ENCODE peak calls at places on chromosome 19, in nine cellular contexts. One of them, this sample, is unnamed.

GRCh38 chr19:51607077-51607476 is 23.1 kb downstream of the SIGLEC5 start:
- DNase-seq in psoas muscle: no peak
- DNase-seq in neural progenitor cell: no peak
- DNase-seq in thoracic aorta: no peak
- DNase-seq in bronchial epithelial cell: no peak
- DNase-seq in Panc1: no peak
- DNase-seq in mucosa of descending colon: no peak
- DNase-seq in upper lobe of right lung: no peak
- DNase-seq in lung: no peak
- DNase-seq in this sample: no peak

GRCh38 chr19:5472303-5472702 is 17.1 kb downstream of the ZNRF4 start:
- DNase-seq in psoas muscle: no peak
- DNase-seq in neural progenitor cell: no peak
- DNase-seq in thoracic aorta: no peak
- DNase-seq in bronchial epithelial cell: peak; percentile 33
- DNase-seq in Panc1: no peak
- DNase-seq in mucosa of descending colon: no peak
- DNase-seq in upper lobe of right lung: no peak
- DNase-seq in lung: no peak
- DNase-seq in this sample: no peak

GRCh38 chr19:29528350-29528945 is 2.7 kb downstream of the VSTM2B start:
- DNase-seq in psoas muscle: peak; percentile 44
- DNase-seq in neural progenitor cell: peak; percentile 95
- DNase-seq in thoracic aorta: no peak
- DNase-seq in bronchial epithelial cell: peak; percentile 12
- DNase-seq in Panc1: no peak
- DNase-seq in mucosa of descending colon: peak; percentile 48
- DNase-seq in upper lobe of right lung: peak; percentile 66
- DNase-seq in lung: no peak
- DNase-seq in this sample: no peak

GRCh38 chr19:16412596-16413355 is 59.0 kb downstream of the EPS15L1 start:
- DNase-seq in psoas muscle: no peak
- DNase-seq in neural progenitor cell: no peak
- DNase-seq in thoracic aorta: no peak
- DNase-seq in bronchial epithelial cell: no peak
- DNase-seq in Panc1: no peak
- DNase-seq in mucosa of descending colon: no peak
- DNase-seq in upper lobe of right lung: no peak
- DNase-seq in lung: no peak
- DNase-seq in this sample: no peak

GRCh38 chr19:29404951-29405727 is 120.7 kb upstream of the VSTM2B start:
- DNase-seq in psoas muscle: no peak
- DNase-seq in neural progenitor cell: peak; percentile 94
- DNase-seq in thoracic aorta: no peak
- DNase-seq in bronchial epithelial cell: no peak
- DNase-seq in Panc1: no peak
- DNase-seq in mucosa of descending colon: no peak
- DNase-seq in upper lobe of right lung: no peak
- DNase-seq in lung: no peak
- DNase-seq in this sample: no peak

GRCh38 chr19:12757544-12758274 is 6.1 kb downstream of the BEST2 start:
- DNase-seq in psoas muscle: peak; percentile 79
- DNase-seq in neural progenitor cell: peak; percentile 90
- DNase-seq in thoracic aorta: no peak
- DNase-seq in bronchial epithelial cell: peak; percentile 40
- DNase-seq in Panc1: no peak
- DNase-seq in mucosa of descending colon: peak; percentile 81
- DNase-seq in upper lobe of right lung: peak; percentile 86
- DNase-seq in lung: peak; percentile 51
- DNase-seq in this sample: no peak

GRCh38 chr19:40225440-40226305 is 816 bp downstream of the CCNP start:
- DNase-seq in psoas muscle: no peak
- DNase-seq in neural progenitor cell: no peak
- DNase-seq in thoracic aorta: no peak
- DNase-seq in bronchial epithelial cell: peak; percentile 3
- DNase-seq in Panc1: no peak
- DNase-seq in mucosa of descending colon: no peak
- DNase-seq in upper lobe of right lung: no peak
- DNase-seq in lung: no peak
- DNase-seq in this sample: no peak

GRCh38 chr19:55801416-55801815 is 30.4 kb downstream of the NLRP11 start:
- DNase-seq in psoas muscle: no peak
- DNase-seq in neural progenitor cell: no peak
- DNase-seq in thoracic aorta: no peak
- DNase-seq in bronchial epithelial cell: no peak
- DNase-seq in Panc1: no peak
- DNase-seq in mucosa of descending colon: no peak
- DNase-seq in upper lobe of right lung: no peak
- DNase-seq in lung: no peak
- DNase-seq in this sample: no peak

GRCh38 chr19:56069642-56070041 is 51.5 kb downstream of the ZNF787 start:
- DNase-seq in psoas muscle: no peak
- DNase-seq in neural progenitor cell: no peak
- DNase-seq in thoracic aorta: no peak
- DNase-seq in bronchial epithelial cell: no peak
- DNase-seq in Panc1: no peak
- DNase-seq in mucosa of descending colon: no peak
- DNase-seq in upper lobe of right lung: no peak
- DNase-seq in lung: no peak
- DNase-seq in this sample: no peak

GRCh38 chr19:7829561-7830271 is at the start of gene EVI5L:
- DNase-seq in psoas muscle: peak; percentile 99
- DNase-seq in neural progenitor cell: peak; percentile 100
- DNase-seq in thoracic aorta: peak; percentile 93
- DNase-seq in bronchial epithelial cell: peak; percentile 100
- DNase-seq in Panc1: peak; percentile 99
- DNase-seq in mucosa of descending colon: peak; percentile 100
- DNase-seq in upper lobe of right lung: peak; percentile 99
- DNase-seq in lung: peak; percentile 99
- DNase-seq in this sample: peak; percentile 100

GRCh38 chr19:34254552-34255432 is at the start of gene GARRE1:
- DNase-seq in psoas muscle: peak; percentile 50
- DNase-seq in neural progenitor cell: peak; percentile 71
- DNase-seq in thoracic aorta: no peak
- DNase-seq in bronchial epithelial cell: no peak
- DNase-seq in Panc1: no peak
- DNase-seq in mucosa of descending colon: peak; percentile 64
- DNase-seq in upper lobe of right lung: peak; percentile 84
- DNase-seq in lung: no peak
- DNase-seq in this sample: no peak

GRCh38 chr19:35451278-35452096 is 3.4 kb downstream of the FFAR2 start:
- DNase-seq in psoas muscle: no peak
- DNase-seq in neural progenitor cell: no peak
- DNase-seq in thoracic aorta: no peak
- DNase-seq in bronchial epithelial cell: no peak
- DNase-seq in Panc1: no peak
- DNase-seq in mucosa of descending colon: no peak
- DNase-seq in upper lobe of right lung: no peak
- DNase-seq in lung: no peak
- DNase-seq in this sample: no peak

GRCh38 chr19:10114651-10115391 is 3.3 kb downstream of the P2RY11 start:
- DNase-seq in psoas muscle: no peak
- DNase-seq in neural progenitor cell: no peak
- DNase-seq in thoracic aorta: no peak
- DNase-seq in bronchial epithelial cell: no peak
- DNase-seq in Panc1: no peak
- DNase-seq in mucosa of descending colon: peak; percentile 43
- DNase-seq in upper lobe of right lung: peak; percentile 67
- DNase-seq in lung: no peak
- DNase-seq in this sample: no peak

GRCh38 chr19:19964416-19964815 is 63.7 kb downstream of the ZNF93 start:
- DNase-seq in psoas muscle: no peak
- DNase-seq in neural progenitor cell: no peak
- DNase-seq in thoracic aorta: no peak
- DNase-seq in bronchial epithelial cell: no peak
- DNase-seq in Panc1: no peak
- DNase-seq in mucosa of descending colon: no peak
- DNase-seq in upper lobe of right lung: no peak
- DNase-seq in lung: peak; percentile 17
- DNase-seq in this sample: no peak

GRCh38 chr19:5081441-5082161 is 112.7 kb downstream of the KDM4B start:
- DNase-seq in psoas muscle: no peak
- DNase-seq in neural progenitor cell: no peak
- DNase-seq in thoracic aorta: no peak
- DNase-seq in bronchial epithelial cell: no peak
- DNase-seq in Panc1: no peak
- DNase-seq in mucosa of descending colon: no peak
- DNase-seq in upper lobe of right lung: no peak
- DNase-seq in lung: no peak
- DNase-seq in this sample: no peak

GRCh38 chr19:9309974-9310446 is 372 bp upstream of the ZNF699 start:
- DNase-seq in psoas muscle: peak; percentile 88
- DNase-seq in neural progenitor cell: peak; percentile 98
- DNase-seq in thoracic aorta: peak; percentile 80
- DNase-seq in bronchial epithelial cell: no peak
- DNase-seq in Panc1: peak; percentile 89
- DNase-seq in mucosa of descending colon: peak; percentile 89
- DNase-seq in upper lobe of right lung: peak; percentile 94
- DNase-seq in lung: peak; percentile 95
- DNase-seq in this sample: no peak

GRCh38 chr19:38266981-38267597 is 2.7 kb downstream of the SPINT2 start:
- DNase-seq in psoas muscle: no peak
- DNase-seq in neural progenitor cell: no peak
- DNase-seq in thoracic aorta: no peak
- DNase-seq in bronchial epithelial cell: peak; percentile 82
- DNase-seq in Panc1: no peak
- DNase-seq in mucosa of descending colon: peak; percentile 57
- DNase-seq in upper lobe of right lung: no peak
- DNase-seq in lung: no peak
- DNase-seq in this sample: no peak

GRCh38 chr19:46159893-46160775 is 12.1 kb downstream of the IGFL2 start:
- DNase-seq in psoas muscle: no peak
- DNase-seq in neural progenitor cell: no peak
- DNase-seq in thoracic aorta: no peak
- DNase-seq in bronchial epithelial cell: no peak
- DNase-seq in Panc1: no peak
- DNase-seq in mucosa of descending colon: no peak
- DNase-seq in upper lobe of right lung: no peak
- DNase-seq in lung: no peak
- DNase-seq in this sample: no peak

GRCh38 chr19:52991484-52991883 is 22.2 kb upstream of the ERVV-1 start:
- DNase-seq in psoas muscle: no peak
- DNase-seq in neural progenitor cell: no peak
- DNase-seq in thoracic aorta: no peak
- DNase-seq in bronchial epithelial cell: peak; percentile 83
- DNase-seq in Panc1: peak; percentile 63
- DNase-seq in mucosa of descending colon: no peak
- DNase-seq in upper lobe of right lung: no peak
- DNase-seq in lung: no peak
- DNase-seq in this sample: peak; percentile 4

GRCh38 chr19:34733266-34733825 is 697 bp upstream of the ZNF181 start:
- DNase-seq in psoas muscle: peak; percentile 49
- DNase-seq in neural progenitor cell: peak; percentile 62
- DNase-seq in thoracic aorta: peak; percentile 26
- DNase-seq in bronchial epithelial cell: no peak
- DNase-seq in Panc1: no peak
- DNase-seq in mucosa of descending colon: no peak
- DNase-seq in upper lobe of right lung: no peak
- DNase-seq in lung: peak; percentile 59
- DNase-seq in this sample: no peak

GRCh38 chr19:11286312-11286974 is 9.5 kb upstream of the TSPAN16 start:
- DNase-seq in psoas muscle: no peak
- DNase-seq in neural progenitor cell: no peak
- DNase-seq in thoracic aorta: no peak
- DNase-seq in bronchial epithelial cell: peak; percentile 23
- DNase-seq in Panc1: no peak
- DNase-seq in mucosa of descending colon: no peak
- DNase-seq in upper lobe of right lung: no peak
- DNase-seq in lung: no peak
- DNase-seq in this sample: no peak
- TF ChIP-seq CTCF in psoas muscle: peak; percentile 24
- TF ChIP-seq CTCF in neural progenitor cell: no peak
- TF ChIP-seq CTCF in thoracic aorta: peak; percentile 15
- TF ChIP-seq CTCF in bronchial epithelial cell: no peak
- TF ChIP-seq CTCF in Panc1: no peak
- TF ChIP-seq CTCF in mucosa of descending colon: no peak
- TF ChIP-seq CTCF in upper lobe of right lung: peak; percentile 50
- TF ChIP-seq CTCF in lung: peak; percentile 29
- TF ChIP-seq CTCF in this sample: peak; percentile 18

DNA sequence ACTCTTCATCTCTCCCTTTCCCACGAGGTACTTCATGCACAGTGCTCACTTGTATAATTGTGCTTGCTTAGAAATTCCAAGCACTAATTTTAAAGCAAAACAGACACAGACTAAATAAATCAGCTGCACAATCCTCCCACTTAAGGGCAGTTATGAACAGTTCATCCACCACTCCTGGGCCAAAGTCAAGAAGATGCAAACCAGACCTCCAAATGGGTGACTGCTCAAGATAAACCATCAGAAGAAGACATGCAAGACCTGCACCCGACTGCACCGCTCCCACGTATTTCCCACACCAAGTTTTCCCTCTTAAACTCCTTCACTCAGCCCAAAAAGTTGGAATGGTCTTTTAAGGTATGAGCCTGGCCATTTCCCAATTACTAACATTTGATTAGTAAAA is 19.9 kb downstream of the ZNF235 start:
- DNase-seq in psoas muscle: no peak
- DNase-seq in neural progenitor cell: no peak
- DNase-seq in thoracic aorta: no peak
- DNase-seq in bronchial epithelial cell: no peak
- DNase-seq in Panc1: no peak
- DNase-seq in mucosa of descending colon: no peak
- DNase-seq in upper lobe of right lung: no peak
- DNase-seq in lung: no peak
- DNase-seq in this sample: no peak
- H3K36me3 ChIP-seq in psoas muscle: peaks cover 23% of the 10 kb centered on the region
- H3K36me3 ChIP-seq in neural progenitor cell: peaks cover 4% of the 10 kb centered on the region
- H3K36me3 ChIP-seq in thoracic aorta: peaks cover 31% of the 10 kb centered on the region
- H3K36me3 ChIP-seq in bronchial epithelial cell: peaks cover 1% of the 10 kb centered on the region
- H3K36me3 ChIP-seq in Panc1: no peaks in the 10 kb centered on the region
- H3K36me3 ChIP-seq in mucosa of descending colon: peaks cover 8% of the 10 kb centered on the region
- H3K36me3 ChIP-seq in upper lobe of right lung: peaks cover 24% of the 10 kb centered on the region
- H3K36me3 ChIP-seq in lung: peaks cover 32% of the 10 kb centered on the region
- H3K36me3 ChIP-seq in this sample: peaks cover 4% of the 10 kb centered on the region

DNA sequence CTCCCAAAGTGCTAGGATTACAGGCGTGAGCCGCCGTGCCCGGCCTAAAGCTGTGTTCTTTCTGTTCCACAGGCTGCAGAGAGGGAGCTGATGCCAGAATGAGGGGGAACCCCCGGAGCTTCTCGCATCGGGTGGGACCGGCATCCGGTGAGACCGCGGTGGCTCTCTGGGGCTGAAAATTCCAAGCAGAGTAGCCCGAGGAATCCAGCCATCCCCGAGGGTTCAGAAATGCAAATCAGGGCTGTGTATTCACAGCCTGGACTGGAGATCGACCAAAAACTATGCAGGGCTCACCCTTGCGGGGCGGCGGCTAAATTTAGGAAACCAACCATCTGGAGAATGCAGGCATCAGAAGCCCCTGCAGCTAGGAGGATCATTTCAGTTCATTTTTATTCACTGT is 99.2 kb downstream of the GNG7 start:
- DNase-seq in psoas muscle: peak; percentile 63
- DNase-seq in neural progenitor cell: peak; percentile 58
- DNase-seq in thoracic aorta: no peak
- DNase-seq in bronchial epithelial cell: no peak
- DNase-seq in Panc1: no peak
- DNase-seq in mucosa of descending colon: peak; percentile 39
- DNase-seq in upper lobe of right lung: no peak
- DNase-seq in lung: no peak
- DNase-seq in this sample: peak; percentile 74
- H3K4me3 ChIP-seq in psoas muscle: peak overlapping the region; percentile 17
- H3K4me3 ChIP-seq in neural progenitor cell: peak overlapping the region; percentile 30
- H3K4me3 ChIP-seq in thoracic aorta: peak overlapping the region; percentile 68
- H3K4me3 ChIP-seq in bronchial epithelial cell: no peak overlapping the region
- H3K4me3 ChIP-seq in Panc1: no peak overlapping the region
- H3K4me3 ChIP-seq in mucosa of descending colon: no peak overlapping the region
- H3K4me3 ChIP-seq in upper lobe of right lung: peak overlapping the region; percentile 19
- H3K4me3 ChIP-seq in lung: no peak overlapping the region
- H3K4me3 ChIP-seq in this sample: peak overlapping the region; percentile 27

GRCh38 chr19:14434157-14434501 is 1.0 kb downstream of the PKN1 start:
- DNase-seq in psoas muscle: no peak
- DNase-seq in neural progenitor cell: no peak
- DNase-seq in thoracic aorta: no peak
- DNase-seq in bronchial epithelial cell: no peak
- DNase-seq in Panc1: no peak
- DNase-seq in mucosa of descending colon: no peak
- DNase-seq in upper lobe of right lung: no peak
- DNase-seq in lung: no peak
- DNase-seq in this sample: no peak
- TF ChIP-seq CTCF in psoas muscle: no peak
- TF ChIP-seq CTCF in neural progenitor cell: no peak
- TF ChIP-seq CTCF in thoracic aorta: no peak
- TF ChIP-seq CTCF in bronchial epithelial cell: no peak
- TF ChIP-seq CTCF in Panc1: no peak
- TF ChIP-seq CTCF in mucosa of descending colon: no peak
- TF ChIP-seq CTCF in upper lobe of right lung: no peak
- TF ChIP-seq CTCF in lung: no peak
- TF ChIP-seq CTCF in this sample: no peak

This sample was measured in BJ.